ENCODE peak calls at places on chromosome 19, in seven cellular contexts. D is right atrium auricular region, U is K562, V is PC-3, O is cardiac muscle cell, R is pancreas, C is spleen. Q is an unnamed sample. For H3K4me1, the result is how much of the 10 kb centered on the place peaks cover.

GRCh38 chr19:49691243-49692101 is 556 bp downstream of the CPT1C start:
- DNase-seq in D (no peak), U (no peak), V (peak), O (peak), R (no peak), C (no peak), Q (peak)

GRCh38 chr19:3687774-3688706 is 12.2 kb downstream of the PIP5K1C start:
- DNase-seq in D (no peak), U (no peak), V (no peak), O (peak), R (no peak), C (peak), Q (no peak)

GRCh38 chr19:2455481-2456300 is 1.1 kb downstream of the LMNB2 start:
- DNase-seq in D (no peak), U (peak), V (no peak), O (no peak), R (peak), C (peak), Q (peak)

GRCh38 chr19:41416194-41416674 is 10.9 kb downstream of the B3GNT8 start:
- DNase-seq in D (no peak), U (no peak), V (no peak), O (no peak), R (no peak), C (no peak), Q (no peak)

GRCh38 chr19:5308471-5309437 is 31.9 kb downstream of the PTPRS start:
- DNase-seq in D (peak), U (peak), V (no peak), O (no peak), R (peak), C (no peak), Q (peak)

GRCh38 chr19:52070496-52070895 is 21.9 kb upstream of the ZNF432 start:
- DNase-seq in D (no peak), U (no peak), V (peak), O (no peak), R (no peak), C (no peak), Q (no peak)

GRCh38 chr19:42024622-42025111 is 30.6 kb upstream of the ATP1A3 start:
- DNase-seq in D (no peak), U (no peak), V (no peak), O (peak), R (no peak), C (no peak), Q (no peak)

GRCh38 chr19:45492627-45493470 is 4.0 kb downstream of the RTN2 start:
- DNase-seq in D (no peak), U (peak), V (peak), O (peak), R (no peak), C (no peak), Q (no peak)

GRCh38 chr19:56301152-56301551 is 13.5 kb downstream of the ZSCAN5A start:
- DNase-seq in D (no peak), U (no peak), V (peak), O (no peak), R (no peak), C (no peak), Q (peak)

GRCh38 chr19:3506384-3507340 is 551 bp downstream of the FZR1 start:
- DNase-seq in D (no peak), U (peak), V (peak), O (peak), R (no peak), C (no peak), Q (no peak)

GRCh38 chr19:54458648-54459281 is 4.8 kb downstream of the LENG9 start:
- DNase-seq in D (no peak), U (peak), V (no peak), O (no peak), R (peak), C (peak), Q (no peak)

GRCh38 chr19:48195106-48195830 is 24.8 kb downstream of the ZSWIM9 start:
- DNase-seq in D (no peak), U (no peak), V (no peak), O (no peak), R (no peak), C (no peak), Q (no peak)

GRCh38 chr19:57028804-57029525 is 90.8 kb upstream of the USP29 start:
- DNase-seq in D (no peak), U (no peak), V (no peak), O (no peak), R (no peak), C (no peak), Q (no peak)

GRCh38 chr19:3163230-3163886 is 15.2 kb upstream of the S1PR4 start:
- DNase-seq in D (no peak), U (peak), V (peak), O (peak), R (peak), C (peak), Q (peak)

GRCh38 chr19:50647879-50648615 is 1.2 kb upstream of the C19orf81 start:
- DNase-seq in D (no peak), U (no peak), V (no peak), O (no peak), R (no peak), C (no peak), Q (no peak)

GRCh38 chr19:39001016-39001415 is 25.5 kb upstream of the FBXO17 start:
- DNase-seq in D (no peak), U (no peak), V (no peak), O (no peak), R (no peak), C (no peak), Q (peak)

GRCh38 chr19:29873024-29873800 is 61.4 kb downstream of the CCNE1 start:
- DNase-seq in D (no peak), U (peak), V (peak), O (peak), R (peak), C (peak), Q (peak)

GRCh38 chr19:7868326-7868670 is 5.9 kb downstream of the PRR36 start:
- DNase-seq in D (no peak), U (peak), V (peak), O (no peak), R (no peak), C (no peak), Q (no peak)
- H3K4me3 ChIP-seq in D (peak), U (peak), V (peak), O (peak), R (peak), C (peak), Q (no peak)

DNA sequence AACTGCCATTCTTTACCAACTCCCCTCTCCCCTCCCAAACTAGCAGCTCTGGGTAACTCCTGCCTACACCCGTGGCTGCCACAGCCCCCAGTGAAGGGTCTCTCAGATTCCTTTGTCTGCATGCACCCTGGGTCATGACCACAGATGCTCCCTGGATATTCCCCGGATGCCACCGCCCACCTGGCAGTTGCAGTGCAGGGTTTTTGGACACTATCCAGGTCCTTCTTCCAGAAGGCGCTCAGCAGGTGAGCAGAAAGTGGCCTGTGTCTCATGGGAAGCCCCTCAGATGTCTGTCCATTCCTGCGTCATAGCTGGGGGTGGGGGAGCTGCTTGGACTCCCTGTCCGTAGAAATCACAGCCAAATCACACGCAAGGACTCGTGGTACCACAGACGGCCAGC is 38.8 kb downstream of the ELL start:
- DNase-seq in D (no peak), U (no peak), V (no peak), O (no peak), R (no peak), C (no peak), Q (no peak)
- H3K4me1 ChIP-seq in D (under half), U (half or more), V (under half), O (under half), R (under half), C (half or more), Q (under half)

GRCh38 chr19:46716013-46716671 is 772 bp downstream of the PRKD2 start:
- DNase-seq in D (no peak), U (peak), V (no peak), O (peak), R (peak), C (peak), Q (no peak)
- TF ChIP-seq CTCF in D (no peak), U (peak), V (no peak), O (no peak), R (no peak), C (no peak), Q (peak)

GRCh38 chr19:942133-942645 is 16.4 kb downstream of the ARID3A start:
- DNase-seq in D (no peak), U (no peak), V (no peak), O (no peak), R (no peak), C (no peak), Q (no peak)

GRCh38 chr19:939922-940321 is 14.1 kb downstream of the ARID3A start:
- DNase-seq in D (no peak), U (no peak), V (no peak), O (no peak), R (no peak), C (no peak), Q (no peak)

GRCh38 chr19:940591-941291 is 14.9 kb downstream of the ARID3A start:
- DNase-seq in D (peak), U (no peak), V (peak), O (no peak), R (peak), C (peak), Q (peak)

GRCh38 chr19:939439-939838 is 13.6 kb downstream of the ARID3A start:
- DNase-seq in D (no peak), U (no peak), V (no peak), O (no peak), R (no peak), C (no peak), Q (no peak)

GRCh38 chr19:941292-942132 is 15.7 kb downstream of the ARID3A start:
- DNase-seq in D (no peak), U (no peak), V (no peak), O (no peak), R (no peak), C (no peak), Q (no peak)
- H3K4me3 ChIP-seq in D (peak), U (no peak), V (peak), O (no peak), R (peak), C (peak), Q (peak)

DNA sequence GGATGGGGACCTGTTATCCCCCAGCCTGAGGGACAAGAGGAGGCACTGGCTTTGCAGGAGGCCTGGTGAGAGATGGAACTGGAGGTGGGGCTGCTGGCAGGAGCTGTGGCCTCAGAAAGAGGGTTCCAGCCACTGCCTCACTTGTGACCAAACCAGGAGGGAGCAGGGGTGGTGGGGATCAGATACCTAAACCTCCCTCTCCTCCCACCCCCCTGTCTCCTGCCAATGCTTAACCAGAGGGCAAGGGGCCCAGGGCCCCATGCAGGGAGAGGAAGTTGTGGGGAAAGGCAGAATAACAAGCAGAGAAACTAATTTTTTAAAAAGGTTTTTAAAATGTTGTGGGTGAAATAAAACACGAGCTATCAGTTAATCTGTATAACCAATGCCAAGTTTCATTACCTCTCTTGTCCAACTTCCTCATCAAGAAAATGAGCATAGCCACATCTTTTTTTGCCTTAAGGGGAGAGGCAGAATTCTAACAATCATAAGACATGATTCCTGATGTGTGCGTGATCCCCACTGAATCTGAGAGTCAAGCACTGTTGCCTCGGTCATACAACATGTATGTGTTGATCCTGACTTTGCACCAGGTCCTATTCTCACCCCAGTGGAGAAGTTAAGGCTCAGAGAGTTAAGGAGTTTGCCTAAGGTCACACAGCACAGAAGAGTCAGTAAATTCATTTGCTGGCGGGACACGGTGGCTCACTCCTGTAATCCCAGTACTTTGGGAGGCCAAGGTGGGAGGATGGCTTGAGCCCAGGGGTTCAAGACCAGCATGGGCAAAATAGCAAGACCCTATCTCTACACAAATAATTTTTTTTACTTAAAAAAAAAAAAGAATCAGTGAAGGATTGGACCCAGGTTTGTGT is 12.9 kb downstream of the FXYD5 start:
- DNase-seq in D (no peak), U (peak), V (no peak), O (no peak), R (no peak), C (no peak), Q (no peak)
- H3K4me1 ChIP-seq in D (under half), U (half or more), V (under half), O (under half), R (under half), C (under half), Q (under half)

GRCh38 chr19:14168993-14169392 is 32.6 kb upstream of the ASF1B start:
- DNase-seq in D (no peak), U (no peak), V (no peak), O (no peak), R (no peak), C (no peak), Q (no peak)
- TF ChIP-seq CTCF in D (no peak), U (no peak), V (no peak), O (no peak), R (no peak), C (no peak), Q (no peak)

DNA sequence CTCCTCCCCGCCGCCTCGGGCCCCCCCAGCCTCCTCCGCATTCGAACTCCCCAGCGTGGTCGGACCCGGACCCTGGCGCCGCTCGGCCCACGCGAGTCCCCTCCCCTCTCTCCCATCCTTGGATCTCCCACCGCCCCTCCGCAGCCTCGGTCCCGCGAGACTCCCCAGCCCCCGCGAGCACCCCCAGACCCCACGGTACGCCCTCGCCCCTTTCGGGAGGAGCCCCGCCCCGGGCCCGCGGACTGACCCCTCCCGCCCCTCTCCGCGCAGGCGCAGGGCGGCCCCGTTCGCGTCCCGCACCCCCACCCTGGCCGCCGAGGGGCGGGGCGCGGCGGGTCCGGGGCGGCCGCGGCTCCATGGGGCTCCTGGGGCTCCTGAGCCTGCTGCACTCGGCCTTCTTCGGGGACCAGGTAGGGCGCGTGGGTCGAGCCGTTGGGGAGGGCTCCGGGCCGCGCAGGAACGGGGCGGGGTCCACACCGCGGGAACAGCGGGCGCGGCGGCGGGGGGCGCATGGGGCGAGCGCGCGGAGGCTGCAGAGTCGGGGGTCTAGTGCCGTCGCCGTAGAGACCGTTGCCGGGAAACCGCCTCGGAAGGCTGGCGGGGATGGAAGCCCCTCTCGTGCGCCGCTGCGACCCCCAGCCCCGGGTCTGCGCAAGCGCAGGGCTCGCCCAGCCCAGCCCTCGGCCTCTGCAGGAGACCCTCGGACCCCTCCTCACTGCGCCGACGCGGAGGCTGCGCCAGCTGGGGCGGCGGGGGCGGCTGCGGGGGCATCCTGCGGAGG is 3.8 kb upstream of the APC2 start:
- DNase-seq in D (no peak), U (peak), V (peak), O (peak), R (no peak), C (no peak), Q (peak)
- H3K4me3 ChIP-seq in D (peak), U (peak), V (peak), O (peak), R (no peak), C (peak), Q (peak)

DNA sequence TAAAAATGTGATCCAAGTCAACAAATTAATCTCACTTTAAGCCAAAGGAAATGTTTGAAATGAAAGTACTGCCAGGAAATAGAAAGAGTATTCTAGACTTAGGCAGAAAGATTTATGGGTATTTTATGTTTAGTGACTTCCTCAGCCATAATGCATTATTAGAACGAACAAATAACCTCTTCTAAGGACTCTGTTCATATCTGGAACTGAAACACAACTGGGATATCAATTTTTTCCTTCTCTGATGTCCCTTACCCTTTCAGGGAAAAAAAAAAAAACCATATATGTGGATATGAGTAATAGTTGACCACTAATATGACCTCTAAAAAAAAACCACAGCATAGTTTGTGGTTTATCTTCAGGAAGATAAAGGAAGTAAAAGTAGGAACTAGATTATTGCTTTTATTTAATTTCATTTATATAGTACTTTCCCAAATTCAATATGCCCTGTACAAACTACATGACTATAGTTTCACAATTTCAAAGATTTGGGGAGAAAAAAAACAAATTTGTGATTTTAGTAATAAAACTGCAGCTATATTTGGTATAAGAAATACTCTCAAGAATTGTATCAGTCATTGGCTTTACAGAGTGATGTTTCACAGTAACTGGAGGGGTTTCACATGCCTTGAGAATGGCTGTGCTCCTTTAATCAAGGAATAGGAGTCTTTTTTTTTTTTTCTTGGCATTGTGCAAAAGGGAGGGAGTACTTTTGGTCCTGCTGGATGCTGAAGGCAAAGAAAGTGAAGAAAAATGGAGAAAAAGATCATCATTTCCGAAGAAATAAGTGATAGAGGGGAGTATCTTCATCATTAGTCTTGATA is 6.6 kb downstream of the ZNF507 start:
- DNase-seq in D (no peak), U (no peak), V (peak), O (no peak), R (no peak), C (no peak), Q (no peak)
- H3K4me1 ChIP-seq in D (under half), U (under half), V (half or more), O (under half), R (under half), C (half or more), Q (under half)